ENCODE peak calls at places on chromosomes 3 and 15, in eight cellular contexts. Z is choroid plexus epithelial cell, X is fibroblast of the aortic adventitia, P is colonic mucosa, J is WTC11, R is left ventricle myocardium inferior, G is brain microvascular endothelial cell, T is AG04450. A is an unnamed sample.

GRCh38 chr15:39084683-39085530 is 496.0 kb upstream of the THBS1 start:
- DNase-seq in R (peak; percentile 24), J (no peak), Z (peak; percentile 90), P (peak; percentile 27), X (peak; percentile 91), T (peak; percentile 49), G (peak; percentile 14), A (no peak)

GRCh38 chr15:101054116-101054515 is 135.0 kb downstream of the LRRK1 start:
- DNase-seq in J (no peak), T (no peak), X (no peak), R (no peak), Z (no peak), P (no peak), G (no peak), A (peak; percentile 13)

GRCh38 chr3:120572027-120572426 is 24.1 kb upstream of the NDUFB4 start:
- DNase-seq in T (no peak), X (no peak), P (no peak), J (no peak), G (no peak), Z (no peak), R (no peak), A (no peak)

GRCh38 chr3:36380171-36381031 is at the start of gene STAC:
- DNase-seq in J (peak; percentile 63), R (peak; percentile 13), T (no peak), P (peak; percentile 18), G (no peak), Z (no peak), X (peak; percentile 19), A (no peak)

GRCh38 chr15:31330836-31331235 is 4.2 kb downstream of the KLF13 start:
- DNase-seq in X (no peak), R (peak; percentile 68), G (no peak), J (no peak), T (no peak), Z (no peak), P (no peak), A (no peak)

GRCh38 chr15:72117448-72117697 is 577 bp downstream of the MYO9A start:
- DNase-seq in J (peak; percentile 84), X (peak; percentile 72), T (peak; percentile 43), Z (peak; percentile 77), P (peak; percentile 70), G (peak; percentile 75), R (peak; percentile 83), A (peak; percentile 47)

GRCh38 chr15:64246364-64247189 is 83.8 kb upstream of the PPIB start:
- DNase-seq in X (peak; percentile 72), Z (peak; percentile 90), R (no peak), T (peak; percentile 51), G (peak; percentile 93), P (no peak), J (no peak), A (peak; percentile 33)

GRCh38 chr3:71416868-71417267 is 166.7 kb downstream of the FOXP1 start:
- DNase-seq in Z (no peak), R (no peak), G (no peak), X (no peak), J (peak; percentile 41), T (no peak), P (no peak), A (no peak)

GRCh38 chr3:96619475-96619874 is 194.9 kb upstream of the EPHA6 start:
- DNase-seq in T (no peak), R (no peak), Z (no peak), J (no peak), X (no peak), G (no peak), P (no peak), A (no peak)

GRCh38 chr3:95615592-95616310 is 1198.6 kb upstream of the EPHA6 start:
- DNase-seq in X (no peak), P (no peak), T (no peak), Z (no peak), R (no peak), G (no peak), J (no peak), A (no peak)

GRCh38 chr3:190326930-190327329 is 4.7 kb upstream of the CLDN1 start:
- DNase-seq in R (no peak), X (peak; percentile 89), Z (no peak), P (no peak), J (no peak), T (no peak), G (no peak), A (no peak)

GRCh38 chr3:9448643-9449042 is 51.2 kb downstream of the SETD5 start:
- DNase-seq in X (no peak), Z (no peak), T (no peak), G (no peak), R (no peak), P (no peak), J (no peak), A (no peak)

DNA sequence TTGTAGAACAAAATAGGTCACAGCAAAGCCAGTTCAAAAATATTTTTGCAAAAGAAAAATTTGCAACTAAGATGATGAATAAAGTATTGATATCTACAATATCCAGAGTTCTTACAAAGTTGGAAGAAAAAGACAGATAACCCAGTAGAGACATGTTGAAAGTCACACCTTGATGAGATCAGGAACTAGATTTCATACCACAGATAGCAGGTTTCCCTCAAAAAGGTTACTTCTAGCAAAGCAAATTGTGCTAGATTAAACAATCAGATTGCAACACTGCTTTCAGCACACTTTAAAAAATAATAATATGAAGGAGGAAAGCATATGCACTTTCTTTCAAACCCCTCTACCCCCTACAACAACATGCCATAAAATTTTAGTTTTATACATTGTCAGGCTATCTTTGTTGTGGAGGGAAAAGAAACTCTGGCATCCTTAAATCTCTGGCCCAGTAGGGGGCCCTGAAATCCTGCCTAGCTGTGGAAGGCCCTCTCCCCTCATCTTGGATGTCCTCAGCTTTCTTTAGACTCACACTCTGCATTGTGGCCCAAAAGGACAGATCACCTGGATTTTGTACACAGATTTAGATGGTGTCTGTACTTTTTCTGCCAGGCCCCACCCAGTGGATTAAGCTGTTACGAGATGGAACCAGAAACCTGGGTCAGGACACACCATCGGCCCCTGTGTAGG is 50.9 kb downstream of the CCR3 start:
- DNase-seq in X (no peak), P (no peak), T (no peak), R (no peak), G (no peak), J (no peak), Z (no peak), A (no peak)
- TF ChIP-seq CTCF in X (no peak), P (no peak), T (no peak), R (no peak), G (peak; percentile 13), J (no peak), Z (no peak), A (no peak)

DNA sequence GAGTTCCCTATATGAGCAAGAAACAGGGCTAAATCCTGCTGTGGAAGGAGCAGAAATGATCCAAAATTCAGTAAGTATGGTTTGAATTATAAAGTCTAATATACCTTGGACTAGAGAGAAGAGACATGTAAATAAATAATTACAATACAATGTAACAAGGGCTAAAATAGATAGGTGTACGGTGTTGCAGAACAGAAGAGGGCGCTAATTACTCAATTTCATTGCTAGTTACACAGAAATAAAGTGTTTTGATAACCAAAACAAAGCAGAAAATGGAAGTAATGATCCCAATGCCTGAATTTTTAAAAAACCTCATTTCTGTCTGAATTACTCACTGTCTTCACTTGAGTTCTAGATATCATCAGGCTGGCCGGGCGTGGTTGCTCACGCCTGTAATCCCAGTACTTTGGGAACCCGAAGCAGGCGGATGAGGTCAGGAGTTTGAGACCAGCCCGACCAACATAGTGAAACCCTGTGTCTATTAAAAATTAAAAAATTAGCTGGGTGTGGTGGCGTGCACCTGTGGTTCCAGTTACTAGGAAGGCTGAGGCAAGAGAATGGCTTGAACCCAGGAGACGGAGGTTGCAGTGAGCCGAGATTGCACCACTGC is 8.3 kb upstream of the PLCH1 start:
- DNase-seq in Z (peak; percentile 70), X (peak; percentile 55), P (no peak), T (no peak), J (no peak), G (no peak), R (no peak), A (no peak)
- TF ChIP-seq CTCF in Z (peak; percentile 58), X (peak; percentile 51), P (peak; percentile 21), T (peak; percentile 45), J (peak; percentile 36), G (peak; percentile 35), R (peak; percentile 48), A (no peak)

DNA sequence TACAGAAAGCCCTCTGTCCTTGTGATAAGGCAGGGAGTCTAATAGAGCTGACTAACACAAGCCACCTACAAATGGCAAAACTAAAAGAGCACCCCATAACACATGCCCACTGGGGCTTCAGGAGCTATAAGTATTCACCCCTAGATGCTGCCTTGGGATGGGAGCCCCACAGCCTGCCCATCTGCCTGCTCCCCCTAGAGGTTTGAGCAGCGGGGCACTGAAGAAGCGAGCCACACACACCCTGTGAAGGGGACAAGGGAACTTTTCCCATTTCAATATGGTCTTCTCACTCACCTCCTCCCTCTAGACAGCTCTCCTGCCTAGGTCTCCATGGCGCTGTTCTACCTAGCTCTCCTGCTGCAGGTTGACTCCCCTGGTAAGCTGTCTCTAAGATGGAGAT is 261.0 kb downstream of the SHQ1 start:
- DNase-seq in R (no peak), Z (no peak), G (no peak), T (no peak), X (no peak), P (no peak), J (peak; percentile 30), A (no peak)
- TF ChIP-seq CTCF in R (no peak), Z (no peak), G (no peak), T (no peak), X (no peak), P (no peak), J (no peak), A (no peak)

DNA sequence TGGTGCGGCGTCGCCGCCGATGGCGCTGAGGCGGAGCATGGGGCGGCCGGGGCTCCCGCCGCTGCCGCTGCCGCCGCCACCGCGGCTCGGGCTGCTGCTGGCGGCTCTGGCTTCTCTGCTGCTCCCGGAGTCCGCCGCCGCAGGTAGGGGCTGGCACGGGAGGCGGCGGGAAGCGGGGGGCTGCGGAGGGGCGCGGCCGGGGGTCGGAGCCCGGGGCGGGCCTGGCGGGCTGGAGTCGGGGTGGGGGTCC is 152 bp downstream of the TYRO3 start:
- DNase-seq in T (no peak), Z (no peak), X (no peak), P (no peak), J (no peak), R (no peak), G (no peak), A (no peak)
- TF ChIP-seq CTCF in T (no peak), Z (no peak), X (no peak), P (no peak), J (no peak), R (no peak), G (no peak), A (no peak)

GRCh38 chr3:17195856-17196604 is 311.3 kb downstream of the PLCL2 start:
- DNase-seq in T (no peak), J (no peak), G (no peak), P (no peak), Z (peak; percentile 73), X (peak; percentile 70), R (no peak), A (no peak)
- TF ChIP-seq CTCF in T (peak; percentile 22), J (no peak), G (no peak), P (no peak), Z (peak; percentile 54), X (peak; percentile 49), R (peak; percentile 15), A (no peak)

DNA sequence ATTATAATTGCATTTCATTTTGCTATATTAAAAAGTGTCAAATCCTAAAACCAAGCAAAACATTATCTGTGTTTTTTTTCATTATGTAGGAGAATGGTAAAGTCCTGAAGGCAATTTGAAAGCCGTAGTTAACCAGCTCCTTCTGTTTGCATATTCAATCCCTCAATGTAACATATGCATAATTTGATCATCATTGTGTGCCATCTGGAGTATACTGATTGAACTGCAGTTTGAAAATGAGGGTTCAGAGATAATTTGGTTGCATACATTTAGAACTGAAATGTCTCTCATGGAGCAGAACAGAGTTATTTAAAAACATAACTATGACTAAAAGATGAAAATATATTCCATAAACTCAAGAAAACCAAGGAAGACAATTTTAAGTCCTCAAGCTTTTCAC is 518.6 kb downstream of the GBE1 start:
- DNase-seq in T (no peak), X (peak; percentile 38), G (no peak), R (no peak), J (no peak), Z (peak; percentile 66), P (no peak), A (no peak)
- TF ChIP-seq CTCF in T (peak; percentile 58), X (peak; percentile 50), G (peak; percentile 43), R (peak; percentile 32), J (no peak), Z (peak; percentile 65), P (peak; percentile 40), A (no peak)